ENCODE peak calls at places on chromosomes 13 and 19, in four cellular contexts. One of them, this sample, is unnamed.

GRCh38 chr19:21143846-21144245 is 2.0 kb downstream of the ZNF431 start:
- DNase-seq in A549: no peak
- DNase-seq in HCT116: peak
- DNase-seq in HL-60: no peak
- DNase-seq in this sample: no peak

GRCh38 chr19:39941615-39942507 is 7.4 kb upstream of the FCGBP start:
- DNase-seq in A549: no peak
- DNase-seq in HCT116: no peak
- DNase-seq in HL-60: peak
- DNase-seq in this sample: no peak

GRCh38 chr19:23758187-23759074 is at the start of gene ZNF681:
- DNase-seq in A549: peak
- DNase-seq in HCT116: no peak
- DNase-seq in HL-60: no peak
- DNase-seq in this sample: peak

GRCh38 chr13:42101821-42102580 is 53.6 kb downstream of the DGKH start:
- DNase-seq in A549: no peak
- DNase-seq in HCT116: no peak
- DNase-seq in HL-60: no peak
- DNase-seq in this sample: no peak

GRCh38 chr13:105342421-105342820 is 1193.0 kb downstream of the EFNB2 start:
- DNase-seq in A549: no peak
- DNase-seq in HCT116: no peak
- DNase-seq in HL-60: no peak
- DNase-seq in this sample: no peak

GRCh38 chr19:16062789-16063188 is 13.5 kb upstream of the TPM4 start:
- DNase-seq in A549: no peak
- DNase-seq in HCT116: no peak
- DNase-seq in HL-60: peak
- DNase-seq in this sample: no peak

GRCh38 chr19:47377208-47377701 is 28.1 kb downstream of the DHX34 start:
- DNase-seq in A549: no peak
- DNase-seq in HCT116: no peak
- DNase-seq in HL-60: no peak
- DNase-seq in this sample: no peak

GRCh38 chr19:48672994-48673393 is at the start of gene NTN5:
- DNase-seq in A549: no peak
- DNase-seq in HCT116: no peak
- DNase-seq in HL-60: no peak
- DNase-seq in this sample: no peak

GRCh38 chr13:45833663-45834062 is 17.9 kb downstream of the SIAH3 start:
- DNase-seq in A549: no peak
- DNase-seq in HCT116: peak
- DNase-seq in HL-60: no peak
- DNase-seq in this sample: no peak

GRCh38 chr19:46297700-46298476 is 1.0 kb downstream of the HIF3A start:
- DNase-seq in A549: no peak
- DNase-seq in HCT116: no peak
- DNase-seq in HL-60: no peak
- DNase-seq in this sample: no peak

GRCh38 chr19:41521860-41522555 is 54.0 kb upstream of the CEACAM21 start:
- DNase-seq in A549: no peak
- DNase-seq in HCT116: no peak
- DNase-seq in HL-60: no peak
- DNase-seq in this sample: no peak

GRCh38 chr19:40756502-40757110 is 5.6 kb downstream of the SNRPA start:
- DNase-seq in A549: no peak
- DNase-seq in HCT116: no peak
- DNase-seq in HL-60: no peak
- DNase-seq in this sample: no peak

GRCh38 chr19:2905918-2906519 is 5.3 kb downstream of the ZNF57 start:
- DNase-seq in A549: no peak
- DNase-seq in HCT116: no peak
- DNase-seq in HL-60: no peak
- DNase-seq in this sample: no peak

GRCh38 chr13:46507978-46508377 is 45.0 kb upstream of the LRCH1 start:
- DNase-seq in A549: no peak
- DNase-seq in HCT116: no peak
- DNase-seq in HL-60: peak
- DNase-seq in this sample: no peak

GRCh38 chr13:104074326-104074725 is 1008.1 kb upstream of the SLC10A2 start:
- DNase-seq in A549: no peak
- DNase-seq in HCT116: no peak
- DNase-seq in HL-60: no peak
- DNase-seq in this sample: no peak

GRCh38 chr13:91108315-91108714 is 239.2 kb upstream of the MIR17HG start:
- DNase-seq in A549: no peak
- DNase-seq in HCT116: no peak
- DNase-seq in HL-60: no peak
- DNase-seq in this sample: no peak

GRCh38 chr13:92390217-92390616 is 836.4 kb upstream of the GPC6 start:
- DNase-seq in A549: no peak
- DNase-seq in HCT116: no peak
- DNase-seq in HL-60: no peak
- DNase-seq in this sample: no peak

GRCh38 chr13:41411536-41411935 is 45.8 kb upstream of the RGCC start:
- DNase-seq in A549: no peak
- DNase-seq in HCT116: peak
- DNase-seq in HL-60: peak
- DNase-seq in this sample: no peak

GRCh38 chr13:31223640-31224039 is 23.9 kb downstream of the B3GLCT start:
- DNase-seq in A549: no peak
- DNase-seq in HCT116: no peak
- DNase-seq in HL-60: no peak
- DNase-seq in this sample: no peak

GRCh38 chr13:56166864-56167263 is 973.9 kb upstream of the PRR20A start:
- DNase-seq in A549: no peak
- DNase-seq in HCT116: no peak
- DNase-seq in HL-60: no peak
- DNase-seq in this sample: no peak

GRCh38 chr19:21238670-21239069 is 90.5 kb downstream of the ZNF708 start:
- DNase-seq in A549: no peak
- DNase-seq in HCT116: no peak
- DNase-seq in HL-60: no peak
- DNase-seq in this sample: no peak

DNA sequence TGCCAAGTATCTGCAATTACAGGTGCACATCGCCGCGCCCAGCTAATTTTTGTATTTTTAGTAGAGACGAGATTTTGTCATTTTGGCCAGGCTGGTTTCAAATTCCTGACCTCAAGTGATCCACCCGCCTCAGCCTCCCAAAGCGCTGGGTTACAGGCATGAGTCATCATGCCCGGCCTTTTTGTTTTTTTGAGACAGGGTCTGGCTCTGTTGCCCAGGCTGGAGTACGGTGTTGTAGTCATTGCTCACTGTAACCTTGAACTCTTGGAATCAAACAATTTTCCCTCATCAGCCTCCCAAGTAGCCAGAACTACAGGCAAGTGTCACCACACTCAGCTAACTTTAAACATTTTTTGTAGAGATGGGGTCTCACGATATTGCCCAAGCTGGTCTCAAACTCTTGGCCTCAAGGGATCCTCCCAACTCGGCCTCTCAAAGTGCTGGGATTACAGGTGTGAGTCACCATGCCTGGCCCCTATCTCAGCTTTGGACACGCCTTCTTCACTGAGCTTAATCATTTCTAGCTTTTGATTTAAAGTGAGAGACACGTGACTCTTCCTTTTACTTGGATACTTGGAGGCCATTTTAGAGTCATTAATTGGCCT is 4.0 kb upstream of the IRGC start:
- DNase-seq in A549: no peak
- DNase-seq in HCT116: no peak
- DNase-seq in HL-60: no peak
- DNase-seq in this sample: no peak
- TF ChIP-seq REST in A549: no peak
- TF ChIP-seq REST in HCT116: no peak
- TF ChIP-seq REST in HL-60: no peak
- TF ChIP-seq REST in this sample: no peak

GRCh38 chr19:1449467-1450442 is at the start of gene APC2:
- DNase-seq in A549: peak
- DNase-seq in HCT116: no peak
- DNase-seq in HL-60: no peak
- DNase-seq in this sample: no peak
- TF ChIP-seq REST in A549: no peak
- TF ChIP-seq REST in HCT116: no peak
- TF ChIP-seq REST in HL-60: no peak
- TF ChIP-seq REST in this sample: no peak

GRCh38 chr19:10230904-10231623 is at the start of gene S1PR2:
- DNase-seq in A549: peak
- DNase-seq in HCT116: peak
- DNase-seq in HL-60: peak
- DNase-seq in this sample: no peak
- TF ChIP-seq REST in A549: no peak
- TF ChIP-seq REST in HCT116: no peak
- TF ChIP-seq REST in HL-60: no peak
- TF ChIP-seq REST in this sample: no peak

GRCh38 chr13:49532593-49532992 is 36.8 kb downstream of the PHF11 start:
- DNase-seq in A549: no peak
- DNase-seq in HCT116: no peak
- DNase-seq in HL-60: no peak
- DNase-seq in this sample: no peak
- TF ChIP-seq REST in A549: no peak
- TF ChIP-seq REST in HCT116: no peak
- TF ChIP-seq REST in HL-60: no peak
- TF ChIP-seq REST in this sample: no peak

GRCh38 chr13:29959086-29959485 is 108.7 kb upstream of the UBL3 start:
- DNase-seq in A549: no peak
- DNase-seq in HCT116: no peak
- DNase-seq in HL-60: no peak
- DNase-seq in this sample: no peak
- TF ChIP-seq REST in A549: no peak
- TF ChIP-seq REST in HCT116: no peak
- TF ChIP-seq REST in HL-60: peak
- TF ChIP-seq REST in this sample: no peak

GRCh38 chr13:96216543-96216942 is 126.6 kb downstream of the HS6ST3 start:
- DNase-seq in A549: no peak
- DNase-seq in HCT116: no peak
- DNase-seq in HL-60: no peak
- DNase-seq in this sample: no peak

GRCh38 chr13:96214804-96215445 is 125.0 kb downstream of the HS6ST3 start:
- DNase-seq in A549: peak
- DNase-seq in HCT116: no peak
- DNase-seq in HL-60: no peak
- DNase-seq in this sample: no peak

GRCh38 chr13:96223231-96223630 is 133.3 kb downstream of the HS6ST3 start:
- DNase-seq in A549: no peak
- DNase-seq in HCT116: no peak
- DNase-seq in HL-60: no peak
- DNase-seq in this sample: no peak

DNA sequence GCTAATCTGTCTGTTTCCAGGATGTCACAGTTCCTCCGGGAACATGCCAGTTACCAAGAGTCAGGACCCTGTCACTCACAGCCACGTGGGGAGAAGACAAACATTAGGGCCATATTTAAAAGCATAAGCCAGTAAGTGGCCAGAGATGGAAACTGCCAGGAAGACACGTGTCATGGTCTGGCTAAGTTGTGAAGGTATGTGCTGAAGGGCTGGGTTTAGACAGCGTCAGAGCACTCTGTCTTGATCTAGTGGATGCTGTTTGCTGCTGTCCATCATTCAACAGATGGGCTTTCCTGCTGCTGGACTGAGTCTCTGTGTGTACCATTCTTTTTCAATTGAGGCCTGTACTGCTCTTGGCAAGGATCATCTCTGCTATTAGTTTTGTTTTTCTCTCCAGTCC is 128.6 kb downstream of the HS6ST3 start:
- DNase-seq in A549: no peak
- DNase-seq in HCT116: no peak
- DNase-seq in HL-60: no peak
- DNase-seq in this sample: no peak
- TF ChIP-seq REST in A549: no peak
- TF ChIP-seq REST in HCT116: no peak
- TF ChIP-seq REST in HL-60: no peak
- TF ChIP-seq REST in this sample: no peak

GRCh38 chr19:14496029-14496848 is at the start of gene GIPC1:
- DNase-seq in A549: peak
- DNase-seq in HCT116: peak
- DNase-seq in HL-60: peak
- DNase-seq in this sample: peak
- TF ChIP-seq REST in A549: no peak
- TF ChIP-seq REST in HCT116: no peak
- TF ChIP-seq REST in HL-60: no peak
- TF ChIP-seq REST in this sample: no peak